ENCODE peak calls at places on chromosomes 5 and 9, in four cellular contexts. B is IMR-90, R is neuronal stem cell, K is H9. I is an unnamed sample.

GRCh38 chr9:113545068-113545467 is 81.5 kb downstream of the RGS3 start:
- DNase-seq in K (no peak), R (no peak), B (no peak), I (no peak)

GRCh38 chr5:87099246-87099914 is 168.3 kb upstream of the RASA1 start:
- DNase-seq in K (no peak), B (no peak), R (no peak), I (no peak)

GRCh38 chr5:104598285-104598684 is 1035.7 kb upstream of the NUDT12 start:
- DNase-seq in B (no peak), K (no peak), R (no peak), I (no peak)

GRCh38 chr9:69028754-69029153 is 6.8 kb upstream of the FXN start:
- DNase-seq in K (no peak), B (no peak), R (no peak), I (no peak)

GRCh38 chr9:15724006-15724405 is 171.2 kb downstream of the CCDC171 start:
- DNase-seq in B (peak; percentile 65), K (no peak), R (no peak), I (no peak)

GRCh38 chr9:109258619-109259321 is 62.1 kb downstream of the EPB41L4B start:
- DNase-seq in B (no peak), R (peak; percentile 24), K (peak; percentile 69), I (no peak)

GRCh38 chr5:160188151-160188967 is 40.9 kb upstream of the FABP6 start:
- DNase-seq in K (peak; percentile 79), B (peak; percentile 82), R (no peak), I (peak; percentile 76)

GRCh38 chr9:81789751-81790150 is 100.4 kb upstream of the TLE1 start:
- DNase-seq in R (no peak), K (no peak), B (peak; percentile 67), I (peak; percentile 30)

GRCh38 chr5:14136228-14136627 is 6.9 kb upstream of the TRIO start:
- DNase-seq in K (no peak), B (no peak), R (no peak), I (no peak)

GRCh38 chr5:130708744-130709143 is 456.3 kb downstream of the HINT1 start:
- DNase-seq in B (no peak), K (no peak), R (no peak), I (peak; percentile 8)

GRCh38 chr9:127897194-127897692 is 2.2 kb downstream of the ST6GALNAC6 start:
- DNase-seq in K (peak; percentile 96), B (peak; percentile 77), R (peak; percentile 82), I (peak; percentile 92)

GRCh38 chr9:105088088-105088487 is 156.4 kb upstream of the SLC44A1 start:
- DNase-seq in B (no peak), R (no peak), K (no peak), I (no peak)

GRCh38 chr5:108560581-108560980 is 178.7 kb upstream of the FBXL17 start:
- DNase-seq in B (peak; percentile 98), R (no peak), K (no peak), I (peak; percentile 95)
- H2BK5ac ChIP-seq in B (peak overlapping the region; percentile 100), R (no peak overlapping the region), K (no peak overlapping the region), I (no peak overlapping the region)

GRCh38 chr9:35910613-35911488 is 1.6 kb downstream of the SPAAR start:
- DNase-seq in B (peak; percentile 52), R (no peak), K (no peak), I (peak; percentile 68)
- H2AFZ ChIP-seq in B (peak overlapping the region; percentile 44), R (no peak overlapping the region), K (no peak overlapping the region), I (no peak overlapping the region)

GRCh38 chr9:134316444-134317160 is 9.7 kb upstream of the RXRA start:
- DNase-seq in B (peak; percentile 68), K (no peak), R (no peak), I (no peak)

GRCh38 chr9:134315716-134316443 is 10.4 kb upstream of the RXRA start:
- DNase-seq in K (no peak), R (no peak), B (no peak), I (no peak)

GRCh38 chr9:134313470-134313869 is 12.8 kb upstream of the RXRA start:
- DNase-seq in K (no peak), B (no peak), R (no peak), I (no peak)

GRCh38 chr9:134314950-134315715 is 11.1 kb upstream of the RXRA start:
- DNase-seq in R (no peak), B (no peak), K (no peak), I (no peak)

DNA sequence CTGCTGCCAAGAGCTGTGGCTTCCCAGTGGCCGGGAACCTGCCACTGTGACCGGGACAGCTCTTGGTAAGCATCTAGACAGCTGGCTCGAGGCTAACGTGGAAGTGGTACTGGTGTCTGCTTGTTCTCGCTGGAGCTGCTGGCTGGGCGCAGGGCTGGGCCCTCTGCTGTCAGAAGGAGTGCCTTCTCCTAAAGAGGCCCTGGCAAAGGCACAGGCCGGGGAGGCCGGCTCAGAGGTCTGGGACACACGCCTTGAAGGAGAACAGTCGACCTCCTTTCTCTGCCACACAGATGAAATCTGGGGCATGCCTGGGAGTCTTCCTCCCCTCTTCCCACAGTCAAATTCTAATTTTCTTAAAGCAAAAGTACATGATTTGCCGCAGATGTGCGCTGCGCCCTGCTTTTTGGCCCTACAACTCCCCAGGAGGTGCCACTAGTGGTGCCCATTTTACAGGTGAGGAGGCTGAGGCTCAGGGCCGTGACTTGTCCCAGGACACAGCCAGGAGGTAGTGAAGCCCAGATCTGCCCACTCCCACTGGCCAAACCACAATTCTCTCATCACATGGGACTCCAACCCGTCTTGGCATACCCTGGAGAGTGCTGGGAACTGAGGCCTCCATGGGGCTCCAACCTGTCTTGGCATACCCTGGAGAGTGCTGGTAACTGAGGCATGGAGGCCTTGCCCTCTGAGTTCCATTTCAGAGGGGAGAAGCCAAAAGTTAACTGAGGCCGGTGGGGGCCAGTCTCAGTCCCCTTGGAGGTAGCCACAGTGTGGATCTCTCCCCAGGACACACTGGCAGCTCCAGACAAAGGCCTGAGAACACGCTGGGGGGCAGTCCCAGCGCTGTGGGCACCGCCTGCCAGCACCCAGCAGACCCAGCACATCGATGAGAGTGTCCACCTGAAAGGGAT is 12.0 kb upstream of the RXRA start:
- DNase-seq in B (no peak), R (no peak), K (no peak), I (no peak)
- H2BK5ac ChIP-seq in B (no peak overlapping the region), R (peak overlapping the region; percentile 1), K (no peak overlapping the region), I (no peak overlapping the region)

GRCh38 chr9:14159440-14160222 is 154.3 kb downstream of the NFIB start:
- DNase-seq in R (no peak), K (no peak), B (peak; percentile 30), I (no peak)
- H2AFZ ChIP-seq in R (no peak overlapping the region), K (no peak overlapping the region), B (no peak overlapping the region), I (no peak overlapping the region)

I was measured in mesenchymal stem cell.